ENCODE peak calls at places on chromosomes 13 and 19, in eight cellular contexts. One of them, this sample, is unnamed.

GRCh38 chr13:50457430-50458393 is 385.8 kb downstream of the DLEU7 start:
- DNase-seq in AG09309: no peak
- DNase-seq in GM13977: no peak
- DNase-seq in WERI-Rb-1: no peak
- DNase-seq in CD4-positive, alpha-beta T cell: no peak
- DNase-seq in MM.1S: no peak
- DNase-seq in prostate gland: no peak
- DNase-seq in GM13976: no peak
- DNase-seq in this sample: no peak

GRCh38 chr19:49925486-49925885 is 3.5 kb upstream of the ATF5 start:
- DNase-seq in MM.1S: no peak
- DNase-seq in prostate gland: no peak
- DNase-seq in GM13977: no peak
- DNase-seq in WERI-Rb-1: no peak
- DNase-seq in GM13976: no peak
- DNase-seq in AG09309: no peak
- DNase-seq in CD4-positive, alpha-beta T cell: no peak
- DNase-seq in this sample: no peak

GRCh38 chr13:46803586-46803985 is 6.6 kb upstream of the ESD start:
- DNase-seq in WERI-Rb-1: no peak
- DNase-seq in GM13976: no peak
- DNase-seq in MM.1S: no peak
- DNase-seq in AG09309: no peak
- DNase-seq in prostate gland: no peak
- DNase-seq in CD4-positive, alpha-beta T cell: no peak
- DNase-seq in GM13977: no peak
- DNase-seq in this sample: no peak

GRCh38 chr13:86892330-86892729 is 778.8 kb upstream of the SLITRK5 start:
- DNase-seq in prostate gland: no peak
- DNase-seq in AG09309: no peak
- DNase-seq in CD4-positive, alpha-beta T cell: no peak
- DNase-seq in WERI-Rb-1: no peak
- DNase-seq in GM13976: no peak
- DNase-seq in GM13977: no peak
- DNase-seq in MM.1S: no peak
- DNase-seq in this sample: no peak

GRCh38 chr13:99425485-99426341 is 75.6 kb upstream of the TM9SF2 start:
- DNase-seq in AG09309: no peak
- DNase-seq in WERI-Rb-1: no peak
- DNase-seq in prostate gland: no peak
- DNase-seq in GM13976: peak; percentile 77
- DNase-seq in MM.1S: peak; percentile 88
- DNase-seq in GM13977: peak; percentile 66
- DNase-seq in CD4-positive, alpha-beta T cell: peak; percentile 67
- DNase-seq in this sample: no peak

GRCh38 chr19:677601-678380 is 1.6 kb downstream of the FSTL3 start:
- DNase-seq in MM.1S: no peak
- DNase-seq in prostate gland: no peak
- DNase-seq in AG09309: no peak
- DNase-seq in CD4-positive, alpha-beta T cell: no peak
- DNase-seq in GM13977: no peak
- DNase-seq in WERI-Rb-1: no peak
- DNase-seq in GM13976: no peak
- DNase-seq in this sample: no peak

GRCh38 chr19:30065680-30066606 is 123.9 kb downstream of the URI1 start:
- DNase-seq in AG09309: no peak
- DNase-seq in GM13977: no peak
- DNase-seq in prostate gland: no peak
- DNase-seq in MM.1S: no peak
- DNase-seq in GM13976: no peak
- DNase-seq in CD4-positive, alpha-beta T cell: no peak
- DNase-seq in WERI-Rb-1: no peak
- DNase-seq in this sample: no peak

GRCh38 chr19:44576843-44577565 is 36.4 kb upstream of the IGSF23 start:
- DNase-seq in WERI-Rb-1: peak; percentile 53
- DNase-seq in GM13977: no peak
- DNase-seq in AG09309: no peak
- DNase-seq in CD4-positive, alpha-beta T cell: no peak
- DNase-seq in MM.1S: peak; percentile 70
- DNase-seq in GM13976: peak; percentile 32
- DNase-seq in prostate gland: no peak
- DNase-seq in this sample: no peak

GRCh38 chr13:29524641-29525040 is 70.8 kb downstream of the SLC7A1 start:
- DNase-seq in GM13977: no peak
- DNase-seq in WERI-Rb-1: no peak
- DNase-seq in MM.1S: no peak
- DNase-seq in CD4-positive, alpha-beta T cell: no peak
- DNase-seq in AG09309: no peak
- DNase-seq in GM13976: no peak
- DNase-seq in prostate gland: no peak
- DNase-seq in this sample: no peak

GRCh38 chr13:33782631-33783030 is 35.3 kb upstream of the RFC3 start:
- DNase-seq in CD4-positive, alpha-beta T cell: no peak
- DNase-seq in WERI-Rb-1: no peak
- DNase-seq in MM.1S: no peak
- DNase-seq in prostate gland: no peak
- DNase-seq in GM13976: no peak
- DNase-seq in GM13977: no peak
- DNase-seq in AG09309: no peak
- DNase-seq in this sample: no peak

GRCh38 chr13:33186851-33187250 is 98.7 kb downstream of the STARD13 start:
- DNase-seq in GM13976: no peak
- DNase-seq in AG09309: no peak
- DNase-seq in MM.1S: no peak
- DNase-seq in WERI-Rb-1: no peak
- DNase-seq in GM13977: no peak
- DNase-seq in prostate gland: no peak
- DNase-seq in CD4-positive, alpha-beta T cell: no peak
- DNase-seq in this sample: no peak

DNA sequence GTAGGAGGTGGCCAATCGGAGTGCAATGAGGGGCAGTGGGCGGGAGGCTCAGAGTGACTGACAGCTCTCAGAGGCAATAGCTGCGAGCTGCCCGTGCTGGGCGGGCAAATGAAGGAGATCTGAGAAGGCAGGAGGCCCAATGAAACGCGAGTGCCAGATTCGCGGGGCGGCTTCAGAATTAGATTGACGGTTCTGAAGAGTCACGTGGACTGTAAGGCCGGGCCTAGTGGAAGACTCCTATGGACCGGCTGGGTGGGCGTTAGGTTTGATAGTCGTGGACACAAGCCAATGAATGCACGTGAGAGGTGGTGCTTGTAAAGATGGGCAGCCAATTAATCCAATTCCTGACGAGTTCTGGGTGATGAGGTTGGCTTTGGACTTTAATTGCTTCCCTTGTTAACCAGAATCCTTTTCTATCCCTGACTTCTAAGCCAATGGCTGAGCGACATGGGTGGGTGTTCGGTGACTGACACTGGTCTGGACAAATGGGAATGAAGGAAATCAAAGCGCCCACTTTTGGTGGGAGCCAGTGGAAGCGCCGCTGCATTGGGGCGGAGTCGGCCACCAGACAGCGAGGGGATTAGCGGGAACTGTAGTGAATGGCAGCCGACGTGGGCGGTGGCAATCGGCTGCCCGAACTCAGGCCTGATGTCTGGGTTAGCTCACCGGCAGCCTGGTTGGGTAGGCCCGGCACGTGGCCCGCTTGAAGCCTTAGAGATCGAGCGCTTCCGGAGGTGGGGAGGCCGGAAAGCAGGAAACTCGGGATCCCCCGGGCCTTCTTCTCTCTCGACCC is 524 bp upstream of the KHSRP start:
- DNase-seq in prostate gland: peak; percentile 100
- DNase-seq in WERI-Rb-1: peak; percentile 99
- DNase-seq in CD4-positive, alpha-beta T cell: peak; percentile 97
- DNase-seq in AG09309: peak; percentile 100
- DNase-seq in GM13977: peak; percentile 100
- DNase-seq in MM.1S: peak; percentile 100
- DNase-seq in GM13976: peak; percentile 99
- DNase-seq in this sample: peak; percentile 98
- TF ChIP-seq CTCF in prostate gland: peak; percentile 21
- TF ChIP-seq CTCF in WERI-Rb-1: no peak
- TF ChIP-seq CTCF in CD4-positive, alpha-beta T cell: no peak
- TF ChIP-seq CTCF in AG09309: no peak
- TF ChIP-seq CTCF in GM13977: no peak
- TF ChIP-seq CTCF in MM.1S: no peak
- TF ChIP-seq CTCF in GM13976: no peak
- TF ChIP-seq CTCF in this sample: no peak

GRCh38 chr13:43156916-43157315 is 133.5 kb downstream of the DNAJC15 start:
- DNase-seq in prostate gland: no peak
- DNase-seq in GM13976: no peak
- DNase-seq in AG09309: peak; percentile 24
- DNase-seq in MM.1S: no peak
- DNase-seq in CD4-positive, alpha-beta T cell: no peak
- DNase-seq in GM13977: no peak
- DNase-seq in WERI-Rb-1: no peak
- DNase-seq in this sample: no peak
- TF ChIP-seq CTCF in prostate gland: no peak
- TF ChIP-seq CTCF in GM13976: no peak
- TF ChIP-seq CTCF in AG09309: no peak
- TF ChIP-seq CTCF in MM.1S: no peak
- TF ChIP-seq CTCF in CD4-positive, alpha-beta T cell: no peak
- TF ChIP-seq CTCF in GM13977: no peak
- TF ChIP-seq CTCF in WERI-Rb-1: no peak
- TF ChIP-seq CTCF in this sample: no peak

DNA sequence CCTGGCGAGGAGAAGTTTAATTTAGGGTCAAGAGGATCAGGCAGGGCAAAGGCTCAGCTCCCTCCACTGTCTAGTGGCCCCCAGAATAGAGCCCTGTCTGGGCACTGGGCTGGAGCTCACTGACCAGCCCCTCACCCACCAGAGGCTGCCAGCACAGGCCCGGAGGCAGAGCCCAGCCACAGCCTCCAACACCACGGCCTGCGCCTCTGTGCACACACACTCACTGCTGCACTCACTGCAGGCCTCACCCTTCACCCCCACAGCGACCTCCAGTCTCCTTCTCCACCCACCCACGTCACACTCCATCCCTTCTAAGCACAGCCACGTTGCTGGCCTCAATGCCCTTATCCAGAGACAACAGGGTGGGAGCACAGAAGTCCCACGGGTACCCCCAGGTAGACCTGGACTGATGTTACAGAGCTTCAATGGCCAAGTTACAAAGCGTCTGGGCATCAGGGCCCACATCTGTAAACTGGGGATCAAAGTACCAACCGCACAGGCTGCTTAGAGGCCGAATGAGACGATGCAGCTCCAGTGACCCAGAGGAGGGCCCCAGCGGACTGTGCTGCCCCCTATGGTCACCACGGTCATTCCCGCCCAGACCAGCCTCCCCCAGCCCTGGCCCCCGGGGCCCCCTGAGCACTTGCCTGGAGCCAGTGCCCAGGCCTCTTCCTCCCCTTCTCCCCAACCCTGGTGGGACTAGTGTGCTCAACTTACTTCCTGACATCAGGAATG is 4.5 kb upstream of the PRKD2 start:
- DNase-seq in MM.1S: no peak
- DNase-seq in CD4-positive, alpha-beta T cell: no peak
- DNase-seq in GM13976: no peak
- DNase-seq in AG09309: no peak
- DNase-seq in WERI-Rb-1: no peak
- DNase-seq in prostate gland: no peak
- DNase-seq in GM13977: no peak
- DNase-seq in this sample: peak; percentile 66
- TF ChIP-seq CTCF in MM.1S: no peak
- TF ChIP-seq CTCF in CD4-positive, alpha-beta T cell: no peak
- TF ChIP-seq CTCF in GM13976: no peak
- TF ChIP-seq CTCF in AG09309: peak; percentile 20
- TF ChIP-seq CTCF in WERI-Rb-1: peak; percentile 37
- TF ChIP-seq CTCF in prostate gland: no peak
- TF ChIP-seq CTCF in GM13977: peak; percentile 24
- TF ChIP-seq CTCF in this sample: no peak

DNA sequence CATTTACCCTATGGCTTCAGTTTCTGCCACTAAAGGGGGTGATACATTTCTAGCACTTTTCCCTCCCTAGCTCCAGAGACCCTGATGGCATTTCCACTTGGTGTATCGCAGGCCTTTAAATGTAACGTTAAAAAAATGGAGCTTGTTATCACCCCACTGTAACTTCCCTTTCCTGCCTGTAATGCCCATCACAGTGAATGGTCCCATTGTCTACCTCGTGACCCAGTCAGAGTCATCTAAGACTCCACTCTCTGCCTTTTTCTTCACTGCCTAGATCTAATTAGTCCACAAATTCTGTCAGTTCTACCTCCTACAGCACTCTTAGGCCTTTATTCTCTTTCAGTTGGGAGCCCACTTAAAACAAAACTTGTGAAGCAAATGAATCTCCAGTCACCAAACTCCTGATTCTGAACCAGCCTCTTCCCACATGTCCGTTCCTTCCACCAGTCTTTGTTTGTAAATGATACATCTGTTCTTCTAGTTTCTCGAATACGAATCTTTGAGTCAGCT is 64.8 kb downstream of the NHLRC3 start:
- DNase-seq in AG09309: no peak
- DNase-seq in prostate gland: no peak
- DNase-seq in MM.1S: no peak
- DNase-seq in CD4-positive, alpha-beta T cell: no peak
- DNase-seq in WERI-Rb-1: no peak
- DNase-seq in GM13977: no peak
- DNase-seq in GM13976: no peak
- DNase-seq in this sample: no peak
- TF ChIP-seq CTCF in AG09309: no peak
- TF ChIP-seq CTCF in prostate gland: no peak
- TF ChIP-seq CTCF in MM.1S: no peak
- TF ChIP-seq CTCF in CD4-positive, alpha-beta T cell: no peak
- TF ChIP-seq CTCF in WERI-Rb-1: no peak
- TF ChIP-seq CTCF in GM13977: no peak
- TF ChIP-seq CTCF in GM13976: no peak
- TF ChIP-seq CTCF in this sample: no peak

DNA sequence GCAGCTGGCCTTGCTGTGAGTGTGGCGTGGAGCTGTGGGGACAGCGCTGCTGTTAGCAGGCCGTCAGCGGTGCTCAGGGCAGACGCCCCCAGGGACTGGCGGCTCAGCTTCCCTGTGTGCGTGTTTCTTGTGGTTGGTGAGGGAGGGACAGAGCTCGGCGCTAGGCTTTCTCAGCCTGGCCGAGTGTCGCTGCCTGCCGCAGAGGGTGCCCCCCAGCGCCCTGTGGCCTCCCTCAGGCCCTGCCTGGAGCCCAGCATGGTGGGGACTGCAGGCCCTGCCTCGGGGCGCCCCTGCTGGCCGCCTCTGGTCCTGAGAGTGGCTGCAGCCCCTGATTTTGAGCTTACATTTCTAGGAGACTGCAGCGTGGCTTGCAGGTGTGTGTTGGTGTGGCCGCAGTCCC is 35.5 kb downstream of the DOT1L start:
- DNase-seq in WERI-Rb-1: peak; percentile 26
- DNase-seq in AG09309: no peak
- DNase-seq in MM.1S: no peak
- DNase-seq in GM13976: peak; percentile 66
- DNase-seq in CD4-positive, alpha-beta T cell: no peak
- DNase-seq in prostate gland: no peak
- DNase-seq in GM13977: no peak
- DNase-seq in this sample: peak; percentile 60
- TF ChIP-seq CTCF in WERI-Rb-1: peak; percentile 72
- TF ChIP-seq CTCF in AG09309: peak; percentile 21
- TF ChIP-seq CTCF in MM.1S: peak; percentile 12
- TF ChIP-seq CTCF in GM13976: no peak
- TF ChIP-seq CTCF in CD4-positive, alpha-beta T cell: no peak
- TF ChIP-seq CTCF in prostate gland: no peak
- TF ChIP-seq CTCF in GM13977: peak; percentile 42
- TF ChIP-seq CTCF in this sample: peak; percentile 65

DNA sequence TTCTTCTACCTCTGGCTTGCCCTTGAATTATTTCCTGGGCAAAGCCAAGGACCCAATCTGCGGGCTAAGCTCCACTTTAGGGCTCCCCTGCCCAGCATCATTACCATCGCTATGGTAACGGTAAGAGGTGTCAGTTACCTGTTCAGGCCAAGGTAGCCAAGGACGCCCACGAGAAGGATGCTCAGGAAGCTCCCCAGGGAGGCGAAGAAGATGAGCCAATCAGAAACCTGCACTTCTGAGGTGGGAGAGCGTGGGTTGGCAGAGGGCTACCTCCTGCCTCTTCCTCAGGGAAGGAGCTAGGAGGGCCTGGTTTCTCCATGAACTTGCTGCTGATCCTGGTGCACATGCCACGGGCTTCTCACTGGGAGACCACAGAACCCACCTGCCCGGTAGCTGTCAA is 24.7 kb downstream of the IL12RB1 start:
- DNase-seq in WERI-Rb-1: no peak
- DNase-seq in MM.1S: no peak
- DNase-seq in GM13976: no peak
- DNase-seq in AG09309: no peak
- DNase-seq in CD4-positive, alpha-beta T cell: no peak
- DNase-seq in prostate gland: no peak
- DNase-seq in GM13977: no peak
- DNase-seq in this sample: no peak
- TF ChIP-seq CTCF in WERI-Rb-1: no peak
- TF ChIP-seq CTCF in MM.1S: no peak
- TF ChIP-seq CTCF in GM13976: no peak
- TF ChIP-seq CTCF in AG09309: no peak
- TF ChIP-seq CTCF in CD4-positive, alpha-beta T cell: no peak
- TF ChIP-seq CTCF in prostate gland: no peak
- TF ChIP-seq CTCF in GM13977: no peak
- TF ChIP-seq CTCF in this sample: no peak

This sample was measured in glutamatergic neuron.